ENCODE peak calls at places on chromosomes 12 and 14, in nine cellular contexts. A is A549; V is GM18507; Z is Caki2; D is dermis blood vessel endothelial cell; R is NCI-H1930; E is CD8-positive, alpha-beta T cell; W is Calu3; F is GM13976. S is an unnamed sample.

GRCh38 chr14:79543966-79544365 is 667.3 kb downstream of the DIO2 start:
- DNase-seq in W (no peak), V (no peak), F (no peak), Z (no peak), A (peak; percentile 2), R (no peak), D (peak; percentile 44), E (no peak), S (no peak)

GRCh38 chr12:67088401-67089118 is 180.6 kb upstream of the CAND1 start:
- DNase-seq in R (no peak), V (no peak), D (no peak), A (no peak), Z (peak; percentile 89), W (peak; percentile 30), E (no peak), F (no peak), S (no peak)

GRCh38 chr14:90652626-90653025 is 163.6 kb downstream of the TTC7B start:
- DNase-seq in W (no peak), R (no peak), D (no peak), F (no peak), E (no peak), A (no peak), Z (no peak), V (no peak), S (no peak)

GRCh38 chr12:105107176-105107496 is 395 bp upstream of the WASHC4 start:
- DNase-seq in V (no peak), W (no peak), D (peak; percentile 64), E (no peak), A (no peak), R (no peak), Z (no peak), F (peak; percentile 26), S (no peak)

GRCh38 chr14:103745424-103745823 is 29.8 kb downstream of the ZFYVE21 start:
- DNase-seq in R (no peak), F (no peak), D (no peak), W (no peak), E (no peak), V (no peak), Z (no peak), A (no peak), S (no peak)

GRCh38 chr14:23861666-23862065 is 91.9 kb upstream of the DHRS4 start:
- DNase-seq in E (no peak), V (no peak), Z (peak; percentile 2), F (no peak), D (no peak), A (no peak), W (peak; percentile 45), R (no peak), S (no peak)

GRCh38 chr12:130815028-130815741 is 23.9 kb downstream of the STX2 start:
- DNase-seq in D (no peak), E (no peak), W (no peak), Z (no peak), F (no peak), R (no peak), V (no peak), A (no peak), S (no peak)

GRCh38 chr12:99984271-99985128 is at the start of gene ANKS1B:
- DNase-seq in A (peak; percentile 52), R (peak; percentile 52), F (peak; percentile 75), D (peak; percentile 36), W (peak; percentile 67), E (no peak), V (no peak), Z (peak; percentile 75), S (no peak)

GRCh38 chr14:64265222-64265621 is 28.9 kb downstream of the ESR2 start:
- DNase-seq in F (no peak), E (no peak), A (no peak), R (no peak), W (no peak), Z (no peak), D (no peak), V (no peak), S (no peak)

GRCh38 chr14:96632363-96632758 is 130.2 kb downstream of the PAPOLA start:
- DNase-seq in F (no peak), W (no peak), A (no peak), E (no peak), R (no peak), V (no peak), D (no peak), Z (no peak), S (no peak)

GRCh38 chr12:49750027-49750977 is 8.9 kb downstream of the TMBIM6 start:
- DNase-seq in A (no peak), W (no peak), R (no peak), V (no peak), D (peak; percentile 41), Z (no peak), E (peak; percentile 43), F (no peak), S (no peak)

GRCh38 chr14:63287661-63288483 is 30.9 kb downstream of the GPHB5 start:
- DNase-seq in F (no peak), W (no peak), V (no peak), D (no peak), R (no peak), Z (no peak), A (no peak), E (no peak), S (no peak)

S was measured in KG1.